ENCODE peak calls at places on chromosomes 12 and 14, in four cellular contexts. L, N, W and P are unnamed samples.

GRCh38 chr12:74646831-74647230 is 109.2 kb downstream of the ATXN7L3B start:
- DNase-seq in N (no peak), W (no peak), L (no peak), P (no peak)

GRCh38 chr14:106876711-106877110 is 1350.3 kb downstream of the TMEM121 start:
- DNase-seq in N (no peak), L (no peak), W (no peak), P (no peak)

GRCh38 chr14:93759781-93760307 is 28.4 kb downstream of the PRIMA1 start:
- DNase-seq in L (no peak), W (no peak), N (no peak), P (no peak)

GRCh38 chr12:54439521-54440255 is 20.6 kb upstream of the ITGA5 start:
- DNase-seq in W (no peak), N (peak), L (no peak), P (no peak)

GRCh38 chr12:6343518-6343917 is 1.6 kb upstream of the TNFRSF1A start:
- DNase-seq in W (no peak), L (no peak), N (no peak), P (no peak)

GRCh38 chr12:77087427-77087826 is 22.1 kb upstream of the E2F7 start:
- DNase-seq in W (no peak), L (no peak), N (no peak), P (no peak)

GRCh38 chr12:51846911-51847829 is 1.3 kb downstream of the FIGNL2 start:
- DNase-seq in W (no peak), N (peak), L (no peak), P (no peak)

GRCh38 chr12:16110596-16110995 is 166.9 kb downstream of the SLC15A5 start:
- DNase-seq in W (no peak), N (no peak), L (no peak), P (no peak)

GRCh38 chr12:42756841-42757661 is 167.5 kb upstream of the PRICKLE1 start:
- DNase-seq in N (no peak), L (no peak), W (no peak), P (no peak)

GRCh38 chr12:49231881-49232650 is 32.8 kb upstream of the TUBA1C start:
- DNase-seq in N (no peak), W (no peak), L (no peak), P (no peak)

GRCh38 chr14:73633115-73633514 is 11.7 kb upstream of the DNAL1 start:
- DNase-seq in N (no peak), L (peak), W (no peak), P (no peak)

GRCh38 chr14:61406198-61406597 is 84.8 kb downstream of the PRKCH start:
- DNase-seq in L (no peak), W (no peak), N (no peak), P (no peak)

GRCh38 chr12:32680787-32681186 is 1.7 kb downstream of the DNM1L start:
- DNase-seq in W (no peak), L (no peak), N (no peak), P (no peak)

GRCh38 chr14:99721792-99722516 is 37.9 kb downstream of the CYP46A1 start:
- DNase-seq in W (no peak), L (no peak), N (no peak), P (no peak)
- TF ChIP-seq SPI1 in W (no peak), L (no peak), N (no peak), P (no peak)

DNA sequence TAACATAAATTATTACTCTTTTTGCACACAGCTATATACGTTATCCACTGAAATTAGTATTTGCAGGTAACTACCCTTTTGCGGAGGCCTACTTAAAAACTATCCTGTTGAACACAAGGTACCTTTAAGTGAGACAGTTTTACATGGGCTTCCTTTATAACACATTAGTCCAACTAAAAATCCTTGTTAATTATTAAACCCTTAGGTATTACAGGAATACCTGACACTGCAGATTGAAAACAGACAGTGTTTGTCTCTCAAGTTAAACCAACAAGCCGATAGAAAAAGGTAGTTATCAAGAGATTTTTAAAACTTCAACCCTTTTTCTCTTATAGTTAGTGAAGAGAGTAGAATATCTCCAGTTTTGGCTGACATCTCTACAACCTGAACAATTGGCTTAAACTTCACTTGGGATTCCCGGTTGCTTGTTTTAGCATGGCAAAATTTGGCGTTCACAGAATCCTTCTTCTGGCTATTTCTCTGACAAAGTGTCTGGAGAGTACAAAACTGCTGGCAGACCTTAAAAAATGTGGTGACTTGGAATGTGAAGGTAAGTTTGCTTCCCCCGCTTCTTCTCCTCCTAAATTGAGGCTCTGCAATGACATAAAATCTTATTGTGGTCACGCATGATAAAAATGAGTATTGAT is at the start of gene MIA2:
- DNase-seq in N (no peak), W (no peak), L (no peak), P (no peak)
- TF ChIP-seq POLR2AphosphoS5 in N (no peak), W (no peak), L (no peak), P (no peak)

GRCh38 chr14:72543325-72543724 is 350.6 kb downstream of the DPF3 start:
- DNase-seq in W (no peak), N (no peak), L (no peak), P (no peak)

GRCh38 chr14:72540836-72541235 is 353.1 kb downstream of the DPF3 start:
- DNase-seq in N (no peak), W (no peak), L (no peak), P (no peak)

GRCh38 chr14:72538387-72538786 is 355.5 kb downstream of the DPF3 start:
- DNase-seq in N (no peak), L (no peak), W (no peak), P (no peak)

GRCh38 chr14:72544615-72545387 is 349.1 kb downstream of the DPF3 start:
- DNase-seq in W (no peak), N (no peak), L (no peak), P (no peak)

GRCh38 chr14:72541546-72541945 is 352.4 kb downstream of the DPF3 start:
- DNase-seq in N (no peak), L (no peak), W (no peak), P (no peak)
- TF ChIP-seq SPI1 in N (no peak), L (no peak), W (no peak), P (no peak)

DNA sequence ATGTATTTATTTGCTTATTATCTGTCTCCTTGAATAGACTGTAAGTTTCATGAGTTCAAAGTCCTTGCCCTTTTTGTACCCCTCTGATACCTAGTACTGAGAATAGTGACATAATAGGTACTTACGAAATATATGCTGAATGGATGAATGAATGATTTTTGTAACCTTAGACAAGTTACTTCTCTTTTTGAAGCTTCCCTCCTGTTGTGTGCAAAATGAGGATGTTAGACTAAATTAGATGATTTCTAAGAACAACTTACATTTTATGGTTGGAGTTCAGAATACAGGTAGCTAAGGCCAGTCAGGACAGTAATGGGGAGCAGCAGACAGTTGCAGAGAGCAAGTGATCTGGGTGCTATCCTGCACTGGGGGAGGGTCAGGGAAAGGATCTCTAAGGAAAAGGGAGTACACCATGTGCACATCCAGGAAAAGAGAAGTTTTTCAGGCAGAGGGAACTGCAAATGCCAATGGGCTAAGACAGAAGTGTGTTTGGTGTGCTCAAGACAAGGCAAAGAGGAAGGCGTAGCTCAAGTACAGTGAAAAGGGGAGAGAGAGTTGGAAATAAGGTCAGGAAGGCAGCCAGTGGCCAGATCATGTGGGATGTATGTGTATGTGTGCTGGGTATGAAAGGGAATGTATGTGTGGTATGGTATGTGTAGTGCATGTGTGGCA is 59.4 kb upstream of the AMIGO2 start:
- DNase-seq in N (no peak), L (peak), W (no peak), P (no peak)
- TF ChIP-seq POLR2AphosphoS5 in N (no peak), L (no peak), W (no peak), P (no peak)

GRCh38 chr12:90253674-90254181 is 545.1 kb upstream of the ATP2B1 start:
- DNase-seq in N (no peak), L (peak), W (peak), P (peak)
- TF ChIP-seq SPI1 in N (no peak), L (peak), W (no peak), P (peak)

DNA sequence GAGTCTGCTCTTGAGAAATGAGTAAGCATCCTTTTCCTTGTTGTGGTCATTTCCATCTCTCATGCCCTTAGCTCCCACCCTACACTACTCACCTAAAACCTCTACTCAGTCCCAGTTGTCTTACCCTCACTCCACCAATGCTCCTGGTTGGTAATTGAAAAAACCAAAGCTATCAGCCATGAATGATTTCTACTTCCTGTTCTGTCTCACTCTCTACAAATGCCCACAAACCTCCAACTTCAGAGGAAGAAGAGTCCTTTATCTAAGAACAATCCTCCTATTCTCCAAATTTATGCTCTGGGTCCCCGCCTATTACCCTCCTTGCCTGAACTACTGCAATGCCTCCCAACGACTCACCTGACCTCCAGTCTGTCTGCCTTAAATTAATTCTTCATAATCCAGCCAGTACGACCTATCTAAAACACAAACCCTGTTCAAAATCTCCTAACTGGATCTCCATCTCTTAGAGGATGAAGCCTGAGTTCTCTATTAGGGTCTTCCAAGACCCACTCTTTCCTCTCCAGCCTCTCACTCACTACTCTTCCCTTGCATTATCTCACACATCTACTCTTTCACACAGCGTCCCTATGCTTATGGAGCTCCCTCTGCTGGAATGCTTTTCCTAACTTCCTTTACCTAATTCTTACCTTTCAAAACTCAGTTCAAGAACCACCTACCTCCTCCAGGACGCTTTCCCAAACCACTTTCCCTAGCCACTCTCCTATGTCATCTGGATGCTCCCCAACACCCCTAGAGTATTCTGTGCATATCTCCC is 2.2 kb downstream of the DHRS1 start:
- DNase-seq in W (no peak), L (peak), N (no peak), P (no peak)
- TF ChIP-seq POLR2AphosphoS5 in W (no peak), L (no peak), N (no peak), P (no peak)

GRCh38 chr12:107359382-107359781 is 266.0 kb upstream of the CRY1 start:
- DNase-seq in L (no peak), N (no peak), W (no peak), P (no peak)
- TF ChIP-seq SPI1 in L (no peak), N (no peak), W (no peak), P (no peak)